ENCODE peak calls at places on chromosomes 11 and 22, in four cellular contexts. One of them, this sample, is unnamed.

GRCh38 chr11:46361283-46362145 is 14.3 kb downstream of the DGKZ start:
- DNase-seq in SK-N-MC: no peak
- DNase-seq in HCT116: no peak
- DNase-seq in keratinocyte: no peak
- DNase-seq in this sample: peak

GRCh38 chr11:12243511-12243910 is 133.1 kb downstream of the MICAL2 start:
- DNase-seq in HCT116: no peak
- DNase-seq in SK-N-MC: no peak
- DNase-seq in keratinocyte: no peak
- DNase-seq in this sample: no peak

GRCh38 chr22:27603823-27604190 is 197.7 kb downstream of the MN1 start:
- DNase-seq in SK-N-MC: no peak
- DNase-seq in HCT116: no peak
- DNase-seq in keratinocyte: no peak
- DNase-seq in this sample: no peak

GRCh38 chr11:3840870-3841425 is at the start of gene RHOG:
- DNase-seq in HCT116: no peak
- DNase-seq in keratinocyte: no peak
- DNase-seq in SK-N-MC: no peak
- DNase-seq in this sample: peak

GRCh38 chr22:36226189-36226588 is 13.1 kb downstream of the APOL2 start:
- DNase-seq in SK-N-MC: no peak
- DNase-seq in keratinocyte: no peak
- DNase-seq in HCT116: no peak
- DNase-seq in this sample: no peak

GRCh38 chr11:30789270-30789669 is 203.1 kb upstream of the MPPED2 start:
- DNase-seq in SK-N-MC: no peak
- DNase-seq in HCT116: no peak
- DNase-seq in keratinocyte: no peak
- DNase-seq in this sample: no peak

GRCh38 chr22:48154169-48154942 is 1391.9 kb downstream of the TBC1D22A start:
- DNase-seq in SK-N-MC: no peak
- DNase-seq in keratinocyte: no peak
- DNase-seq in HCT116: no peak
- DNase-seq in this sample: no peak

GRCh38 chr22:40348025-40348658 is 1.8 kb downstream of the ADSL start:
- DNase-seq in SK-N-MC: no peak
- DNase-seq in HCT116: peak
- DNase-seq in keratinocyte: no peak
- DNase-seq in this sample: peak

GRCh38 chr11:114738954-114739353 is 60.6 kb downstream of the NXPE2 start:
- DNase-seq in SK-N-MC: no peak
- DNase-seq in keratinocyte: peak
- DNase-seq in HCT116: peak
- DNase-seq in this sample: peak

GRCh38 chr11:116509566-116509965 is 263.2 kb downstream of the BUD13 start:
- DNase-seq in keratinocyte: no peak
- DNase-seq in HCT116: no peak
- DNase-seq in SK-N-MC: no peak
- DNase-seq in this sample: no peak

GRCh38 chr22:36628561-36629060 is 74.9 kb downstream of the CACNG2 start:
- DNase-seq in HCT116: no peak
- DNase-seq in SK-N-MC: no peak
- DNase-seq in keratinocyte: no peak
- DNase-seq in this sample: no peak

GRCh38 chr22:48581206-48581766 is 1246.4 kb downstream of the BRD1 start:
- DNase-seq in SK-N-MC: no peak
- DNase-seq in HCT116: no peak
- DNase-seq in keratinocyte: no peak
- DNase-seq in this sample: no peak

GRCh38 chr11:129372609-129373488 is 2.8 kb upstream of the BARX2 start:
- DNase-seq in keratinocyte: no peak
- DNase-seq in SK-N-MC: no peak
- DNase-seq in HCT116: no peak
- DNase-seq in this sample: no peak
- TF ChIP-seq EZH2 in keratinocyte: peak
- TF ChIP-seq EZH2 in SK-N-MC: no peak
- TF ChIP-seq EZH2 in HCT116: no peak
- TF ChIP-seq EZH2 in this sample: no peak

DNA sequence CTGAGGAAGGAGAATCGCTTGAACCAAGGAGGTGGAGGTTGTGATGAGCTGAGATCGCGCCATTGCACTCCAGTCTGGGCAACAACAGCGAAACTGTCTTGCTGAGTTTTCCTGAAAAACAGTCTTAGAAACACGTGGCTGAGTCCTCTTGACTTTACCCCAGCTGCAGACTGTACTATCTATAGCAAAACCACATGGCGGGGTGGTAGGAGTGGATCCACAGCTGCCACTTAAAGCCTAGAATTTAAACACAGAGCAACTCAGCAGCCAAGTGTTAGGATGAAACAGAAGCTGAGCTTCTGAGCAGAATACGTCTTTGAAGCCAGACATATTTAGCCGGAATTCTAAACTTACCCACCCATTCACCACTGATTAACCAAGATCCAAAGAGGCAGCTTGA is 14.1 kb downstream of the PATZ1 start:
- DNase-seq in keratinocyte: no peak
- DNase-seq in SK-N-MC: no peak
- DNase-seq in HCT116: no peak
- DNase-seq in this sample: no peak
- H3K9ac ChIP-seq in keratinocyte: no peak
- H3K9ac ChIP-seq in SK-N-MC: no peak
- H3K9ac ChIP-seq in HCT116: no peak
- H3K9ac ChIP-seq in this sample: no peak

GRCh38 chr11:69896250-69896649 is 77.0 kb upstream of the FGF3 start:
- DNase-seq in SK-N-MC: no peak
- DNase-seq in keratinocyte: no peak
- DNase-seq in HCT116: no peak
- DNase-seq in this sample: no peak
- TF ChIP-seq EZH2 in SK-N-MC: no peak
- TF ChIP-seq EZH2 in keratinocyte: no peak
- TF ChIP-seq EZH2 in HCT116: no peak
- TF ChIP-seq EZH2 in this sample: no peak

GRCh38 chr22:26481112-26481693 is 2.4 kb downstream of the HPS4 start:
- DNase-seq in SK-N-MC: no peak
- DNase-seq in HCT116: no peak
- DNase-seq in keratinocyte: no peak
- DNase-seq in this sample: no peak
- H3K9ac ChIP-seq in SK-N-MC: no peak
- H3K9ac ChIP-seq in HCT116: no peak
- H3K9ac ChIP-seq in keratinocyte: no peak
- H3K9ac ChIP-seq in this sample: peak

DNA sequence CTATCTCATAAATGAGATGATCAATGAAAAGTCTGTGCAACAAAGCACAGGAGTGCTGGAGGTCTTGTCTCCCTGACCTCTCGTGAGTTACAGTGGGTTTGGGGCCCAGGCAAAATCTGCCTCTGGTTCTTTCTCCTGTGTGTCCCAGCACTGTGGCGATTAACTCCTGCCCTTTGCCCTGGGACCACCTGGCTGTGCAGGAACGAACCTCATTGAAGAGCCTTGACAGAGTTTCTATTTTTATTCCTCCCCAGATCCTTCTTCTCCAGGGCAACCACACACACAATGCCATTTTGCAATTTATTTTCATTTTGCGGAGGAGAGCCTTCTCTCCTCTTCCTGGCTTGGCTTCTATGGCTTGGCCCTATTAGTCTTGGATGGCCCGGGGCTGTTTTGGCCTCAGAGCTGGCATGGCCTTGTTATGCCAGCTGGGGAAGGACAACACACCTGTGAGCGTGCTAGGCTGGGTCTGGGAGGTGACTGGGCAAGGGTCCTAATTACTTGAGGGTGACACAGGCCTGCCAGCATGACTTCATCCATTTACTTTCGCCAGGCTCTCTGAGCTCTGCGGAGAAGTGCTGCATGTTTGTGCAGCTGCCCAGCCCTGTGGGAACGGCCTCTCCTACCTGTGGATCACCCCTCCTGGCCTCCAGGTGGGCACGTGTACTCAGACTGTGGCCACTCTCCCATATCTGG is 153.8 kb downstream of the SNX19 start:
- DNase-seq in HCT116: no peak
- DNase-seq in keratinocyte: no peak
- DNase-seq in SK-N-MC: no peak
- DNase-seq in this sample: no peak
- TF ChIP-seq EZH2 in HCT116: no peak
- TF ChIP-seq EZH2 in keratinocyte: no peak
- TF ChIP-seq EZH2 in SK-N-MC: no peak
- TF ChIP-seq EZH2 in this sample: no peak

GRCh38 chr22:37860796-37861421 is 11.7 kb downstream of the EIF3L start:
- DNase-seq in SK-N-MC: no peak
- DNase-seq in HCT116: no peak
- DNase-seq in keratinocyte: no peak
- DNase-seq in this sample: no peak
- H3K9ac ChIP-seq in SK-N-MC: no peak
- H3K9ac ChIP-seq in HCT116: no peak
- H3K9ac ChIP-seq in keratinocyte: no peak
- H3K9ac ChIP-seq in this sample: no peak

DNA sequence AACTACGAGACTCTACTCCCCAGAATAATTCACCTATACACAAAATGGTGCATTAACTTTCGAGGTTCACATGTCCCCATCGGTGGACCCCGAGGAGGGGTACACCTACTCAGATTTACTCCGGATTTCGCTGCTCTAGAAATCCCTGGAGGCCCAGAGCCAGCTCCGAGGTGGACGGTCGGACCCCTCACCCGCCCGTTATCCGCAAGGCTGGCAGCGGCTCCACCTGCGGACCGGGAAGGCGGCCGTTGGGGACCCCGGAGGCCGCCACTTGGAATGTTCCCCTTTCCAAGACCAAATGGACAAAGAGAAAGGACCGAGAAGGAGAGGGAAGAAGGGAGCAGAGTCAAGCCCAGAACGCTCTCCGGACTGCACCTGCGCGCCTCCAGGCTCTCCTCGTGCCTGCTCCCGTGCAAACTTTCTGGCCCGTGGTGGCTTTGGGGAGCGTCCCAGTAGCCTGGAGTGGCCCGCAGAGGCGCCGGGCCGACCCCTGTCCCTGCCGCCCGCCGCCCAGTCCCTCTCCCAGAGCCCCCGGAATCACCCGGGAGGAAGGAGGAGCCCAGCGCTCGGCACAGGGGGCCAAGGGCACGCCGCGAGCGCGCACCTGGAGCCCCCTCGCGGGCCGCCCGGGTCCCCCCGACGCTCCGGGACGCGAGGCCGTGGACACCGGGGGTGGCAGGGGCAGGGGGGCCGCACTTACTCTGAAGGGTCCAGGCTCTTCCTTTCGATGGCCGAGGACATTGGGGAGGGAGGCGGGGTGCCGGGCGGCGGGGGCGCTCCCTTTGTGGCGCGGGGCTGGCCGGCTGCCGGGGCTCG is 23.0 kb downstream of the LMO2 start:
- DNase-seq in keratinocyte: no peak
- DNase-seq in HCT116: no peak
- DNase-seq in SK-N-MC: no peak
- DNase-seq in this sample: no peak
- TF ChIP-seq EZH2 in keratinocyte: peak
- TF ChIP-seq EZH2 in HCT116: no peak
- TF ChIP-seq EZH2 in SK-N-MC: no peak
- TF ChIP-seq EZH2 in this sample: no peak